ENCODE peak calls at places on chromosomes 3 and 15, in six cellular contexts. Q, L, J, E, P and A are unnamed samples.

GRCh38 chr15:85623648-85624047 is 171.1 kb downstream of the KLHL25 start:
- DNase-seq in Q (no peak), L (no peak), J (peak; percentile 61), E (no peak), P (no peak), A (peak; percentile 46)

GRCh38 chr3:160771811-160772459 is 15.9 kb downstream of the PPM1L start:
- DNase-seq in Q (no peak), L (no peak), J (no peak), E (no peak), P (no peak), A (peak; percentile 52)

GRCh38 chr3:115913069-115913686 is 289.9 kb downstream of the GAP43 start:
- DNase-seq in Q (no peak), L (no peak), J (peak; percentile 28), E (peak; percentile 36), P (no peak), A (peak; percentile 25)

GRCh38 chr15:63107895-63108546 is 13.6 kb upstream of the LACTB start:
- DNase-seq in Q (no peak), L (no peak), J (peak; percentile 100), E (no peak), P (no peak), A (peak; percentile 99)

GRCh38 chr3:121758727-121759450 is 9.3 kb upstream of the GOLGB1 start:
- DNase-seq in Q (no peak), L (no peak), J (peak; percentile 38), E (no peak), P (no peak), A (no peak)

GRCh38 chr3:50572801-50573371 is 3.6 kb downstream of the HEMK1 start:
- DNase-seq in Q (no peak), L (no peak), J (no peak), E (no peak), P (no peak), A (no peak)

GRCh38 chr3:111810909-111811308 is 48.2 kb upstream of the PHLDB2 start:
- DNase-seq in Q (no peak), L (no peak), J (peak; percentile 94), E (no peak), P (no peak), A (peak; percentile 79)

GRCh38 chr3:11244131-11244677 is 28.0 kb upstream of the ATG7 start:
- DNase-seq in Q (no peak), L (no peak), J (peak; percentile 47), E (peak; percentile 30), P (no peak), A (peak; percentile 53)

GRCh38 chr3:23879485-23879884 is 37.3 kb downstream of the NKIRAS1 start:
- DNase-seq in Q (no peak), L (no peak), J (no peak), E (no peak), P (no peak), A (no peak)

GRCh38 chr3:150324825-150325224 is 83.3 kb upstream of the TSC22D2 start:
- DNase-seq in Q (no peak), L (no peak), J (no peak), E (no peak), P (no peak), A (no peak)

GRCh38 chr15:96331942-96332853 is 1.7 kb downstream of the NR2F2 start:
- DNase-seq in Q (peak; percentile 11), L (peak; percentile 74), J (no peak), E (peak; percentile 79), P (no peak), A (peak; percentile 64)

GRCh38 chr15:40087991-40088928 is 20.4 kb downstream of the BMF start:
- DNase-seq in Q (no peak), L (no peak), J (no peak), E (no peak), P (no peak), A (peak; percentile 89)

GRCh38 chr3:39362177-39362576 is 21.0 kb upstream of the SLC25A38 start:
- DNase-seq in Q (no peak), L (no peak), J (no peak), E (no peak), P (no peak), A (no peak)

GRCh38 chr15:52360229-52361203 is 64.9 kb upstream of the MYO5C start:
- DNase-seq in Q (peak; percentile 6), L (no peak), J (no peak), E (no peak), P (no peak), A (no peak)

GRCh38 chr15:45333550-45333949 is 44.8 kb downstream of the GATM start:
- DNase-seq in Q (no peak), L (no peak), J (peak; percentile 17), E (no peak), P (no peak), A (peak; percentile 60)

GRCh38 chr3:12986986-12987385 is 86.2 kb downstream of the IQSEC1 start:
- DNase-seq in Q (no peak), L (no peak), J (no peak), E (no peak), P (no peak), A (no peak)

GRCh38 chr3:151146071-151146730 is 56.8 kb downstream of the GPR171 start:
- DNase-seq in Q (peak; percentile 75), L (peak; percentile 82), J (peak; percentile 69), E (peak; percentile 92), P (peak; percentile 63), A (peak; percentile 82)

GRCh38 chr15:62769604-62770003 is 272.9 kb upstream of the TPM1 start:
- DNase-seq in Q (no peak), L (no peak), J (peak; percentile 84), E (no peak), P (no peak), A (peak; percentile 63)

GRCh38 chr3:129592362-129593150 is 13.9 kb downstream of the PLXND1 start:
- DNase-seq in Q (no peak), L (peak; percentile 68), J (no peak), E (peak; percentile 85), P (no peak), A (peak; percentile 77)

GRCh38 chr3:46759239-46760152 is 41.8 kb upstream of the PRSS50 start:
- DNase-seq in Q (no peak), L (no peak), J (no peak), E (peak; percentile 20), P (no peak), A (no peak)

GRCh38 chr3:151085889-151086483 is 522 bp downstream of the MED12L start:
- DNase-seq in Q (peak; percentile 57), L (peak; percentile 58), J (no peak), E (peak; percentile 74), P (no peak), A (peak; percentile 31)

GRCh38 chr15:39888809-39889208 is 31.3 kb downstream of the GPR176 start:
- DNase-seq in Q (no peak), L (no peak), J (no peak), E (peak; percentile 97), P (no peak), A (no peak)

GRCh38 chr3:17643691-17644090 is 98.7 kb downstream of the TBC1D5 start:
- DNase-seq in Q (no peak), L (no peak), J (peak; percentile 61), E (no peak), P (no peak), A (no peak)

GRCh38 chr15:80777137-80777536 is 2.0 kb upstream of the CEMIP start:
- DNase-seq in Q (no peak), L (no peak), J (peak; percentile 68), E (no peak), P (no peak), A (peak; percentile 62)

GRCh38 chr3:150783334-150783733 is 20.4 kb upstream of the SIAH2 start:
- DNase-seq in Q (no peak), L (no peak), J (no peak), E (no peak), P (no peak), A (no peak)

GRCh38 chr3:138348950-138349739 is 766 bp downstream of the MRAS start:
- DNase-seq in Q (no peak), L (peak; percentile 52), J (peak; percentile 26), E (peak; percentile 51), P (no peak), A (peak; percentile 24)

GRCh38 chr15:69535101-69535638 is 82.6 kb downstream of the RPLP1 start:
- DNase-seq in Q (no peak), L (no peak), J (peak; percentile 70), E (peak; percentile 65), P (no peak), A (peak; percentile 16)

GRCh38 chr3:36434682-36435426 is 54.5 kb downstream of the STAC start:
- DNase-seq in Q (no peak), L (no peak), J (no peak), E (no peak), P (no peak), A (no peak)

GRCh38 chr3:186211101-186211500 is 102.2 kb upstream of the ETV5 start:
- DNase-seq in Q (no peak), L (no peak), J (no peak), E (no peak), P (no peak), A (no peak)

GRCh38 chr15:78537266-78537665 is 3.0 kb upstream of the PSMA4 start:
- DNase-seq in Q (no peak), L (no peak), J (no peak), E (no peak), P (no peak), A (no peak)

GRCh38 chr3:14991818-14992612 is 44.6 kb downstream of the NR2C2 start:
- DNase-seq in Q (no peak), L (no peak), J (peak; percentile 18), E (no peak), P (no peak), A (no peak)

GRCh38 chr3:4279706-4280105 is 23.5 kb upstream of the SETMAR start:
- DNase-seq in Q (no peak), L (no peak), J (no peak), E (no peak), P (no peak), A (no peak)

GRCh38 chr3:4289044-4289443 is 14.1 kb upstream of the SETMAR start:
- DNase-seq in Q (no peak), L (no peak), J (no peak), E (peak; percentile 76), P (no peak), A (no peak)

GRCh38 chr3:4281991-4282390 is 21.2 kb upstream of the SETMAR start:
- DNase-seq in Q (no peak), L (no peak), J (no peak), E (no peak), P (no peak), A (no peak)

GRCh38 chr3:4290272-4290893 is 12.8 kb upstream of the SETMAR start:
- DNase-seq in Q (peak; percentile 50), L (no peak), J (peak; percentile 48), E (peak; percentile 38), P (no peak), A (peak; percentile 48)

GRCh38 chr3:4284865-4285264 is 18.3 kb upstream of the SETMAR start:
- DNase-seq in Q (no peak), L (no peak), J (no peak), E (peak; percentile 32), P (no peak), A (no peak)
- H2BK15ac ChIP-seq in Q (no peak overlapping the region), L (no peak overlapping the region), J (no peak overlapping the region), E (no peak overlapping the region), P (no peak overlapping the region), A (no peak overlapping the region)

GRCh38 chr15:74136584-74137543 is 6.5 kb downstream of the ISLR2 start:
- DNase-seq in Q (no peak), L (no peak), J (no peak), E (no peak), P (no peak), A (no peak)
- H3K4me2 ChIP-seq in Q (peak overlapping the region; percentile 45), L (peak overlapping the region; percentile 63), J (peak overlapping the region; percentile 36), E (peak overlapping the region; percentile 64), P (peak overlapping the region; percentile 83), A (peak overlapping the region; percentile 73)

GRCh38 chr3:118813472-118813871 is 221.2 kb downstream of the IGSF11 start:
- DNase-seq in Q (no peak), L (no peak), J (no peak), E (no peak), P (no peak), A (no peak)
- H2BK15ac ChIP-seq in Q (no peak overlapping the region), L (no peak overlapping the region), J (no peak overlapping the region), E (no peak overlapping the region), P (no peak overlapping the region), A (no peak overlapping the region)

GRCh38 chr3:106206613-106207012 is 337.8 kb upstream of the CBLB start:
- DNase-seq in Q (no peak), L (no peak), J (no peak), E (no peak), P (no peak), A (no peak)
- H3K4me2 ChIP-seq in Q (no peak overlapping the region), L (no peak overlapping the region), J (no peak overlapping the region), E (no peak overlapping the region), P (no peak overlapping the region), A (no peak overlapping the region)